ENCODE peak calls at places on chromosome 22, in ten cellular contexts. G is cardiac fibroblast; C is NCI-H524 treated with DMSO at 0.1 percent for 48 hours; L is iris pigment epithelial cell; W is EL; H is stimulated activated CD4-positive, alpha-beta T cell treated with anti-CD3 and anti-CD28 coated beads, Interleukin-1b, Interleukin-23, amount 100 ng/mL, for 24 hours; O is Right ventricle myocardium superior; Z is fibroblast of the aortic adventitia; A is thoracic aorta; X is HT1080. R is an unnamed sample.

GRCh38 chr22:39431821-39432251 is 25.0 kb upstream of the MGAT3 start:
- DNase-seq in G (peak), C (no peak), L (peak), W (no peak), H (no peak), O (peak), Z (peak), A (peak), X (no peak), R (no peak)

GRCh38 chr22:24996420-24996952 is 44.0 kb downstream of the KIAA1671 start:
- DNase-seq in G (no peak), C (peak), L (peak), W (peak), H (no peak), O (no peak), Z (peak), A (no peak), X (peak), R (no peak)

GRCh38 chr22:39388261-39389011 is 11.1 kb upstream of the TAB1 start:
- DNase-seq in G (peak), C (peak), L (peak), W (peak), H (peak), O (peak), Z (peak), A (peak), X (no peak), R (peak)

GRCh38 chr22:39646614-39647210 is 76.2 kb downstream of the CACNA1I start:
- DNase-seq in G (no peak), C (no peak), L (no peak), W (no peak), H (no peak), O (no peak), Z (no peak), A (no peak), X (no peak), R (no peak)

GRCh38 chr22:42313804-42314581 is 43.5 kb upstream of the TCF20 start:
- DNase-seq in G (peak), C (peak), L (peak), W (peak), H (no peak), O (peak), Z (no peak), A (no peak), X (peak), R (peak)

GRCh38 chr22:42769574-42770447 is 49.1 kb upstream of the A4GALT start:
- DNase-seq in G (peak), C (no peak), L (peak), W (peak), H (no peak), O (peak), Z (peak), A (peak), X (peak), R (peak)

GRCh38 chr22:38230108-38230825 is 28.5 kb downstream of the MAFF start:
- DNase-seq in G (peak), C (no peak), L (peak), W (no peak), H (no peak), O (peak), Z (no peak), A (no peak), X (no peak), R (no peak)

GRCh38 chr22:45308624-45309421 is 911 bp upstream of the FAM118A start:
- DNase-seq in G (no peak), C (no peak), L (no peak), W (no peak), H (no peak), O (peak), Z (no peak), A (no peak), X (no peak), R (no peak)

GRCh38 chr22:43835736-43836135 is 23.6 kb upstream of the EFCAB6 start:
- DNase-seq in G (no peak), C (no peak), L (no peak), W (no peak), H (no peak), O (no peak), Z (no peak), A (no peak), X (no peak), R (no peak)

GRCh38 chr22:20909543-20910303 is 7.5 kb upstream of the CRKL start:
- DNase-seq in G (no peak), C (no peak), L (no peak), W (no peak), H (no peak), O (no peak), Z (no peak), A (no peak), X (no peak), R (no peak)

GRCh38 chr22:43109921-43110443 is 568 bp upstream of the BIK start:
- DNase-seq in G (no peak), C (no peak), L (no peak), W (no peak), H (no peak), O (no peak), Z (no peak), A (no peak), X (no peak), R (no peak)

GRCh38 chr22:17143826-17144225 is 15.3 kb downstream of the HDHD5 start:
- DNase-seq in G (no peak), C (no peak), L (no peak), W (no peak), H (no peak), O (no peak), Z (no peak), A (no peak), X (no peak), R (no peak)

GRCh38 chr22:30902496-30903357 is 65.8 kb downstream of the MORC2 start:
- DNase-seq in G (peak), C (no peak), L (no peak), W (no peak), H (no peak), O (no peak), Z (no peak), A (no peak), X (no peak), R (no peak)

GRCh38 chr22:34897126-34897525 is 168.8 kb upstream of the ISX start:
- DNase-seq in G (no peak), C (no peak), L (no peak), W (peak), H (no peak), O (no peak), Z (no peak), A (no peak), X (no peak), R (no peak)

GRCh38 chr22:32226236-32227119 is 21.6 kb upstream of the RFPL2 start:
- DNase-seq in G (no peak), C (no peak), L (no peak), W (no peak), H (no peak), O (no peak), Z (no peak), A (no peak), X (no peak), R (no peak)

GRCh38 chr22:27692243-27692642 is 109.3 kb downstream of the MN1 start:
- DNase-seq in G (peak), C (no peak), L (no peak), W (peak), H (no peak), O (no peak), Z (peak), A (no peak), X (no peak), R (no peak)

GRCh38 chr22:48417143-48418070 is 1410.3 kb downstream of the BRD1 start:
- DNase-seq in G (no peak), C (no peak), L (no peak), W (no peak), H (no peak), O (no peak), Z (no peak), A (no peak), X (no peak), R (no peak)

GRCh38 chr22:23381661-23382427 is 198.2 kb downstream of the IGLL1 start:
- DNase-seq in G (no peak), C (no peak), L (no peak), W (no peak), H (no peak), O (no peak), Z (no peak), A (no peak), X (no peak), R (no peak)

GRCh38 chr22:35749808-35750207 is 32.1 kb downstream of the APOL5 start:
- DNase-seq in G (no peak), C (no peak), L (no peak), W (peak), H (no peak), O (no peak), Z (no peak), A (no peak), X (no peak), R (no peak)

R was measured in sigmoid colon.